ENCODE peak calls at places on chromosomes 2 and 18, in eight cellular contexts. T, F, V, X, B, L, R and D are unnamed samples.

GRCh38 chr2:172556284-172557033 is 569 bp downstream of the PDK1 start:
- DNase-seq in F (peak), X (peak), R (peak), L (peak), V (peak), T (peak), B (peak), D (peak)

GRCh38 chr2:199228887-199229819 is 228.6 kb downstream of the SATB2 start:
- DNase-seq in T (peak), B (no peak), V (peak), X (peak), F (no peak), R (no peak), L (no peak), D (peak)

GRCh38 chr2:85913854-85914524 is 25.2 kb upstream of the ST3GAL5 start:
- DNase-seq in V (peak), B (no peak), T (peak), R (no peak), X (peak), L (no peak), F (no peak), D (peak)

GRCh38 chr2:18435425-18436037 is 124.9 kb downstream of the RDH14 start:
- DNase-seq in R (no peak), L (peak), T (peak), B (peak), F (peak), X (peak), V (peak), D (peak)

GRCh38 chr2:147634801-147635200 is 210.0 kb upstream of the ACVR2A start:
- DNase-seq in V (no peak), F (no peak), B (no peak), R (no peak), X (no peak), T (no peak), L (no peak), D (no peak)

GRCh38 chr2:148527488-148528340 is 116.8 kb upstream of the EPC2 start:
- DNase-seq in B (no peak), F (no peak), V (no peak), T (no peak), L (no peak), X (peak), R (peak), D (no peak)

GRCh38 chr2:27369471-27370025 is 590 bp downstream of the EIF2B4 start:
- DNase-seq in X (peak), T (peak), R (peak), V (peak), F (no peak), L (no peak), B (no peak), D (no peak)

GRCh38 chr2:174797792-174798276 is 33.6 kb upstream of the CHRNA1 start:
- DNase-seq in B (no peak), V (peak), F (peak), L (no peak), R (no peak), T (peak), X (peak), D (no peak)

GRCh38 chr2:29865512-29865911 is 55.9 kb downstream of the ALK start:
- DNase-seq in X (no peak), T (no peak), F (no peak), R (no peak), L (no peak), B (no peak), V (no peak), D (no peak)

GRCh38 chr2:157176602-157177001 is 80.9 kb upstream of the GALNT5 start:
- DNase-seq in L (no peak), R (no peak), F (no peak), X (no peak), T (no peak), B (no peak), V (no peak), D (no peak)

GRCh38 chr2:43460611-43461396 is 135.0 kb downstream of the THADA start:
- DNase-seq in B (no peak), T (no peak), X (peak), L (no peak), F (no peak), V (no peak), R (no peak), D (peak)

GRCh38 chr2:221635949-221636348 is 63.8 kb upstream of the EPHA4 start:
- DNase-seq in T (no peak), L (no peak), R (no peak), B (no peak), V (no peak), X (no peak), F (no peak), D (no peak)

GRCh38 chr18:49849331-49850217 is 36.2 kb upstream of the ACAA2 start:
- DNase-seq in F (peak), T (peak), L (peak), R (peak), V (peak), X (peak), B (peak), D (peak)

GRCh38 chr2:217515615-217516309 is 487.0 kb downstream of the TNS1 start:
- DNase-seq in R (no peak), F (no peak), V (no peak), X (no peak), L (no peak), B (no peak), T (no peak), D (no peak)

GRCh38 chr2:66555511-66556324 is 120.8 kb downstream of the MEIS1 start:
- DNase-seq in R (no peak), X (peak), V (no peak), L (no peak), F (peak), B (no peak), T (peak), D (no peak)

GRCh38 chr2:105496271-105496670 is 97.4 kb upstream of the FHL2 start:
- DNase-seq in V (no peak), L (no peak), T (no peak), B (no peak), X (no peak), F (no peak), R (no peak), D (peak)

GRCh38 chr2:211453311-211453894 is 897.0 kb downstream of the CPS1 start:
- DNase-seq in V (no peak), R (no peak), F (no peak), B (no peak), X (no peak), T (no peak), L (no peak), D (no peak)

GRCh38 chr2:231037731-231038482 is 584 bp downstream of the C2orf72 start:
- DNase-seq in X (peak), R (no peak), F (no peak), B (peak), L (peak), T (no peak), V (no peak), D (no peak)

GRCh38 chr2:210814626-210815025 is 258.2 kb downstream of the CPS1 start:
- DNase-seq in F (no peak), X (no peak), B (no peak), V (no peak), L (peak), T (no peak), R (no peak), D (no peak)

GRCh38 chr18:25453556-25454269 is 101.7 kb upstream of the ZNF521 start:
- DNase-seq in F (no peak), X (peak), R (no peak), B (no peak), V (peak), L (no peak), T (peak), D (peak)

GRCh38 chr2:121071058-121071504 is 213.9 kb downstream of the TFCP2L1 start:
- DNase-seq in T (peak), R (peak), B (peak), V (peak), F (peak), L (peak), X (peak), D (peak)

GRCh38 chr2:105242286-105242993 is 897 bp downstream of the GPR45 start:
- DNase-seq in R (no peak), B (no peak), V (no peak), L (no peak), T (no peak), F (no peak), X (no peak), D (no peak)

GRCh38 chr2:10407841-10408648 is 40.1 kb downstream of the ODC1 start:
- DNase-seq in L (peak), B (no peak), F (peak), V (peak), T (peak), X (peak), R (peak), D (peak)

GRCh38 chr18:23523429-23524212 is 20.3 kb downstream of the RMC1 start:
- DNase-seq in T (no peak), R (no peak), F (no peak), L (no peak), V (peak), X (peak), B (no peak), D (peak)

GRCh38 chr2:170409164-170409535 is 231.2 kb downstream of the MYO3B start:
- DNase-seq in V (peak), B (peak), X (peak), R (peak), T (peak), L (peak), F (peak), D (peak)

GRCh38 chr2:176583530-176584101 is 314.4 kb downstream of the MTX2 start:
- DNase-seq in F (peak), V (peak), X (peak), B (no peak), L (no peak), R (no peak), T (peak), D (peak)

GRCh38 chr18:63505566-63506335 is 29.0 kb downstream of the SERPINB5 start:
- DNase-seq in V (peak), B (peak), T (peak), F (peak), L (peak), R (peak), X (peak), D (peak)

GRCh38 chr2:48531141-48531648 is 1.2 kb downstream of the STON1 start:
- DNase-seq in X (peak), R (no peak), F (peak), T (peak), V (peak), B (peak), L (no peak), D (peak)

GRCh38 chr18:40197711-40198110 is 1757.3 kb upstream of the PIK3C3 start:
- DNase-seq in F (no peak), T (no peak), L (no peak), X (no peak), B (peak), V (no peak), R (no peak), D (no peak)

GRCh38 chr2:231987088-231987788 is 25.7 kb downstream of the DIS3L2 start:
- DNase-seq in R (no peak), B (no peak), L (no peak), V (no peak), X (peak), F (no peak), T (peak), D (no peak)

GRCh38 chr2:71796174-71796592 is 342.8 kb downstream of the DYSF start:
- DNase-seq in X (peak), F (no peak), V (peak), L (peak), R (no peak), B (no peak), T (no peak), D (peak)

GRCh38 chr18:22391571-22392359 is 25.9 kb downstream of the CTAGE1 start:
- DNase-seq in B (no peak), R (no peak), F (peak), T (peak), X (peak), V (peak), L (peak), D (peak)

GRCh38 chr2:10844083-10844482 is 31.5 kb upstream of the PDIA6 start:
- DNase-seq in R (peak), X (peak), L (peak), V (peak), T (peak), B (peak), F (peak), D (peak)

GRCh38 chr2:56680971-56681631 is 497.3 kb downstream of the CCDC85A start:
- DNase-seq in L (peak), V (peak), X (peak), F (peak), B (no peak), R (no peak), T (no peak), D (peak)
- H3K27ac ChIP-seq in L (no peak), V (no peak), X (peak), F (peak), B (no peak), R (no peak), T (no peak), D (no peak)

DNA sequence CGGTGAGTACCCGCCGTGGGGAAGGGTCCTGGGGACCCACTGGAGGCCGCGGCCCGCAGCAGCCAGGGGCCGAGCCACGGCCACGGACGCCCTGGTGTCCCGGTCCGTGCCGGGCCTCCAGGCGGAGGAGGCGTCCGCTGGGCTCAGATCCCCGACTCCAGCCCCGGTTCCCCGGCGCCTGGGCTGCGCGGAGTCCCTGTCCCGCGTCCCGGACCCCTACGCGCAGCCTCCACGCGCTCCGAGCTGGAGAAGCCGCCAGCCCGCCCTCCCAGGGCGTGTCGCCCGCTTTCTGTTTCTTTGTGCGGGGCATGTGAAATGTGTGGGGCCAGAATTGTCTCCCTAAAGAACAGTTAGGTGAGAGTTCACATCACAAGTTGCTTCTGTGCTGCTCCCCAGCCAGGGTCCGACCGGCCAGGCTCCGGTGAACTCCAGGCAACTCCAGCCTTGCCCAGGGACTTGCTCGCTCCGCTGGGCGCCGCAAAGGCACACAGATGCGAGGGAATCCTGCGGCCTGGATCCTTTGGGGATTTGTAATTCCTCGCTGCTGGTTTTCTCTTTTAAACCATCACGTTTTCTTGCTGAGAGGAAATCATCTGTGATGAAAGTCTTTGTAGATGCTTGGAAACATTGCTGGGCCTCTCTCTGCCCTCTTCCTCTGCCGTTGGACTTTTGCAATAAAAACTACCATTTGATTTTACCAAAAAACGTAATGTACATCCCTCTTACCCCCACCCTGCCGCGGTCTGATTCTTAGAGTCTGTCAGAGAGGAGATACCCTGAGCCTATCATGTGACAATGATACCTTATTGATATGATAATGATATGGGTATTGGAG is 570 bp downstream of the GYPC start:
- DNase-seq in L (no peak), V (peak), B (peak), T (peak), X (peak), R (peak), F (no peak), D (no peak)
- H2AFZ ChIP-seq in L (peak), V (peak), B (peak), T (no peak), X (peak), R (no peak), F (no peak), D (no peak)

GRCh38 chr18:79935098-79935480 is 16.4 kb downstream of the SLC66A2 start:
- DNase-seq in F (no peak), V (no peak), B (no peak), X (no peak), L (no peak), T (no peak), R (peak), D (no peak)
- H3K27ac ChIP-seq in F (no peak), V (no peak), B (no peak), X (no peak), L (no peak), T (no peak), R (no peak), D (no peak)

GRCh38 chr2:137228566-137228965 is 463.2 kb downstream of the THSD7B start:
- DNase-seq in B (no peak), X (peak), T (no peak), R (no peak), V (no peak), F (no peak), L (no peak), D (no peak)
- H2AFZ ChIP-seq in B (no peak), X (no peak), T (no peak), R (no peak), V (no peak), F (no peak), L (no peak), D (no peak)

GRCh38 chr2:25337276-25337675 is 4.4 kb downstream of the DNMT3A start:
- DNase-seq in B (no peak), X (no peak), R (no peak), T (no peak), V (no peak), F (no peak), L (no peak), D (no peak)
- H3K27ac ChIP-seq in B (no peak), X (no peak), R (no peak), T (no peak), V (no peak), F (no peak), L (no peak), D (no peak)

GRCh38 chr2:181120625-181121024 is 140.2 kb downstream of the UBE2E3 start:
- DNase-seq in L (no peak), R (no peak), X (peak), B (no peak), F (no peak), V (no peak), T (no peak), D (no peak)
- H2AFZ ChIP-seq in L (no peak), R (no peak), X (peak), B (no peak), F (peak), V (no peak), T (no peak), D (no peak)

GRCh38 chr2:152571035-152571766 is 146.1 kb downstream of the PRPF40A start:
- DNase-seq in X (peak), T (no peak), L (no peak), V (peak), B (no peak), R (no peak), F (no peak), D (no peak)
- H3K27ac ChIP-seq in X (no peak), T (no peak), L (no peak), V (no peak), B (no peak), R (no peak), F (no peak), D (peak)

DNA sequence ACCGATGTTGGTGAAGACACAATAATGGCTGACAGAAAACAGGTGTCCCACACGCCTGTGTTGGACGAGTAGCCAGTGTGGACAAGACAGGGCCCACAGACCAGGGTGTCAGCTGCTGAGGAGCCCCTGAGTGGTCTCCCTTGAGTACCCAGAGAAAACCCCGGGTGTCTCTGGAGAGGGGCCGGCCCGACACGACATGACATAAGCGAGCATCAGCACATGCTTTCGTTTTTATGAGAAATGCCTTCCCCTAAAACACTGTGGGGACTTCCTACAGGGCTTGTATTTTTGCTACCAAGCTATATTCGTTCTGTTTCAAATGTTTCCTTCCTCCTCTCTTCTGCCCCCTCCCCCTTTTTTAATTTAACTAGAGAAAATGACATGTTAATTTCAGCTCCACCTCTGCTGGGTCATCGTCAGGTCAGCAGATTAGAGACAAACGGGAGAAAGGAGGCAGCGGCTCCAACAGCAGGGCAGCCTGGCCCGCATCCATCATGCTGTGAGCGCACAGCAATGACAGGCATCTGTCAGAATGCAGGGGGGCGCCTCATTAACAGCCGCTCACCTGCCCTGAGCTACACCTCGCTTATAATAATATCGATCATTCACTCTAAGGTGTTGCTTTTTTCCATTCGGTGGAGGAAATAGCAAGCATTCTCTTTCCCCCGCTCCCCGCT is 286.3 kb downstream of the ZNF516 start:
- DNase-seq in L (no peak), T (no peak), B (peak), F (no peak), R (no peak), V (no peak), X (peak), D (no peak)
- H2AFZ ChIP-seq in L (no peak), T (no peak), B (no peak), F (no peak), R (no peak), V (no peak), X (peak), D (no peak)